ENCODE peak calls at places on chromosomes 13 and 19, in five cellular contexts. R is Caki2; D is NCI-H82; J is CD8-positive, alpha-beta memory T cell; U is HS-27A. F is an unnamed sample.

GRCh38 chr19:54172413-54172763 is 572 bp downstream of the TMC4 start:
- DNase-seq in R (no peak), D (no peak), J (no peak), U (no peak), F (no peak)

GRCh38 chr13:96769874-96770273 is 224.4 kb downstream of the OXGR1 start:
- DNase-seq in R (no peak), D (no peak), J (no peak), U (no peak), F (no peak)

GRCh38 chr19:535017-535835 is 3.7 kb downstream of the CDC34 start:
- DNase-seq in R (peak; percentile 30), D (no peak), J (no peak), U (no peak), F (no peak)

GRCh38 chr19:56120371-56121179 is 520 bp downstream of the ZNF787 start:
- DNase-seq in R (peak; percentile 84), D (peak; percentile 86), J (peak; percentile 79), U (peak; percentile 53), F (peak; percentile 94)

GRCh38 chr19:9700229-9700981 is 25.5 kb upstream of the ZNF562 start:
- DNase-seq in R (no peak), D (no peak), J (no peak), U (no peak), F (no peak)

GRCh38 chr19:18397242-18398202 is at the start of gene LRRC25:
- DNase-seq in R (no peak), D (peak; percentile 71), J (no peak), U (no peak), F (peak; percentile 41)

GRCh38 chr19:18846862-18847515 is 15.2 kb downstream of the UPF1 start:
- DNase-seq in R (peak; percentile 54), D (peak; percentile 86), J (peak; percentile 51), U (no peak), F (peak; percentile 71)

GRCh38 chr13:24274452-24274971 is 34.9 kb upstream of the C1QTNF9 start:
- DNase-seq in R (no peak), D (no peak), J (peak; percentile 55), U (no peak), F (no peak)

GRCh38 chr19:30857388-30857787 is 485.2 kb downstream of the ZNF536 start:
- DNase-seq in R (no peak), D (no peak), J (no peak), U (no peak), F (no peak)

GRCh38 chr13:111547726-111548273 is 227.4 kb downstream of the TEX29 start:
- DNase-seq in R (no peak), D (no peak), J (no peak), U (no peak), F (no peak)

GRCh38 chr13:105804561-105805190 is 730.8 kb downstream of the EFNB2 start:
- DNase-seq in R (no peak), D (no peak), J (no peak), U (no peak), F (no peak)

GRCh38 chr19:54959840-54960239 is 6.3 kb upstream of the NLRP2 start:
- DNase-seq in R (no peak), D (no peak), J (no peak), U (no peak), F (no peak)

GRCh38 chr13:101751488-101751887 is 299.0 kb downstream of the ITGBL1 start:
- DNase-seq in R (peak; percentile 83), D (peak; percentile 78), J (no peak), U (no peak), F (peak; percentile 99)

GRCh38 chr13:79030513-79030912 is 371.6 kb upstream of the OBI1 start:
- DNase-seq in R (no peak), D (peak; percentile 52), J (no peak), U (no peak), F (no peak)

GRCh38 chr13:111168116-111168515 is 53.0 kb downstream of the ARHGEF7 start:
- DNase-seq in R (no peak), D (peak; percentile 77), J (no peak), U (no peak), F (peak; percentile 63)

GRCh38 chr19:18436651-18437478 is 1.1 kb downstream of the ISYNA1 start:
- DNase-seq in R (peak; percentile 95), D (peak; percentile 99), J (peak; percentile 84), U (no peak), F (peak; percentile 89)

GRCh38 chr19:54115071-54116063 is at the start of the genes PRPF31 and TFPT:
- DNase-seq in R (peak; percentile 98), D (peak; percentile 99), J (peak; percentile 92), U (peak; percentile 99), F (peak; percentile 99)

GRCh38 chr19:53424968-53425597 is 6.7 kb upstream of the ZNF761 start:
- DNase-seq in R (no peak), D (peak; percentile 84), J (peak; percentile 53), U (peak; percentile 39), F (peak; percentile 69)

GRCh38 chr19:6354098-6354674 is 7.1 kb upstream of the CLPP start:
- DNase-seq in R (no peak), D (no peak), J (no peak), U (no peak), F (no peak)